ENCODE peak calls at places on chromosomes 11 and 22, in five cellular contexts. P is lower lobe of right lung; N is CD8-positive, alpha-beta T cell; J is esophagus squamous epithelium; X is keratinocyte. G is an unnamed sample.

GRCh38 chr22:19599626-19600243 is 75.5 kb upstream of the CLDN5 start:
- DNase-seq in P (no peak), N (no peak), J (no peak), X (no peak), G (no peak)

GRCh38 chr11:118217575-118217974 is 7.2 kb downstream of the JAML start:
- DNase-seq in P (no peak), N (no peak), J (no peak), X (no peak), G (no peak)

GRCh38 chr11:118042126-118042525 is 34.8 kb upstream of the TMPRSS4 start:
- DNase-seq in P (no peak), N (no peak), J (no peak), X (no peak), G (no peak)

GRCh38 chr22:44301039-44301438 is 11.7 kb downstream of the SHISAL1 start:
- DNase-seq in P (no peak), N (no peak), J (no peak), X (no peak), G (no peak)

GRCh38 chr11:105906517-105906916 is 115.5 kb downstream of the MSANTD4 start:
- DNase-seq in P (peak; percentile 24), N (no peak), J (no peak), X (no peak), G (no peak)

GRCh38 chr22:44337658-44338004 is 24.9 kb upstream of the SHISAL1 start:
- DNase-seq in P (no peak), N (no peak), J (no peak), X (no peak), G (peak; percentile 85)

GRCh38 chr11:57777969-57778317 is 16.3 kb downstream of the CTNND1 start:
- DNase-seq in P (no peak), N (no peak), J (no peak), X (no peak), G (no peak)

GRCh38 chr11:75421035-75421602 is 11.9 kb downstream of the KLHL35 start:
- DNase-seq in P (no peak), N (no peak), J (no peak), X (no peak), G (no peak)

GRCh38 chr11:128653828-128654231 is 40.0 kb upstream of the FLI1 start:
- DNase-seq in P (peak; percentile 79), N (no peak), J (no peak), X (no peak), G (peak; percentile 68)

GRCh38 chr11:64313491-64314145 is 3.7 kb downstream of the TRMT112 start:
- DNase-seq in P (no peak), N (no peak), J (no peak), X (no peak), G (no peak)

GRCh38 chr11:112584674-112585073 is 324.0 kb upstream of the PLET1 start:
- DNase-seq in P (no peak), N (no peak), J (no peak), X (no peak), G (no peak)

GRCh38 chr11:101436511-101437142 is 147.2 kb downstream of the TRPC6 start:
- DNase-seq in P (no peak), N (no peak), J (no peak), X (no peak), G (peak; percentile 61)

GRCh38 chr11:703515-703914 is 2.5 kb upstream of the EPS8L2 start:
- DNase-seq in P (no peak), N (no peak), J (no peak), X (no peak), G (no peak)

GRCh38 chr22:37510046-37510445 is 9.2 kb downstream of the CARD10 start:
- DNase-seq in P (no peak), N (no peak), J (no peak), X (no peak), G (no peak)

GRCh38 chr22:37508431-37508963 is 10.7 kb downstream of the CARD10 start:
- DNase-seq in P (no peak), N (no peak), J (no peak), X (no peak), G (no peak)

GRCh38 chr22:37509026-37509886 is 10.0 kb downstream of the CARD10 start:
- DNase-seq in P (no peak), N (no peak), J (no peak), X (no peak), G (no peak)

GRCh38 chr22:37514526-37515051 is 4.6 kb downstream of the CARD10 start:
- DNase-seq in P (no peak), N (no peak), J (no peak), X (no peak), G (no peak)

GRCh38 chr22:37511368-37512104 is 7.7 kb downstream of the CARD10 start:
- DNase-seq in P (no peak), N (no peak), J (no peak), X (no peak), G (no peak)
- H3K4me1 ChIP-seq in P (peaks cover 34% of the 10 kb centered on the region), N (no peaks in the 10 kb centered on the region), J (peaks cover 64% of the 10 kb centered on the region), X (peaks cover 40% of the 10 kb centered on the region), G (peaks cover 27% of the 10 kb centered on the region)

GRCh38 chr11:130166457-130166784 is 6.8 kb downstream of the ST14 start:
- DNase-seq in P (no peak), N (no peak), J (no peak), X (peak; percentile 92), G (peak; percentile 75)

GRCh38 chr11:130171534-130171933 is 12.0 kb downstream of the ST14 start:
- DNase-seq in P (no peak), N (no peak), J (no peak), X (no peak), G (no peak)

GRCh38 chr11:130170345-130170744 is 10.8 kb downstream of the ST14 start:
- DNase-seq in P (no peak), N (no peak), J (no peak), X (no peak), G (no peak)

GRCh38 chr11:130165601-130166456 is 6.2 kb downstream of the ST14 start:
- DNase-seq in P (no peak), N (no peak), J (no peak), X (no peak), G (no peak)

DNA sequence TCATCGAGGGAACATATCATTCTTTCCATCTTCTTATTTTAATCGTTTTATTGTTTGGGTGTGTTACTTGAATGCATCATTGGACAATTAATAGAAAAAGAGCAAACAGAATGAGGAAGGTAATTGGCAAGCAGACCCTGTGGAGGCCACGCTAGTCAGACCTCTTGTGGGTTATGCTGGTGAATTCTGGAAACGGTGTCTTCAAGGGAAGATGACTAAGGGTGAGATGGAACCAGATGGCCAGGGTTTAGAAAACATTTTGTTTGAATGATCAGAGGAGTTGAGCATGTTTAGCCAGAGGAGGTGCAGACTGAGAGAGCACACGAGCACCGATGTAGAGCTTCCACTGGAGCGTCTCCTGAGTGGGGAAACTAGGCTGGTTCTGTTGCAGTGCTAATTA is 8.5 kb downstream of the ST14 start:
- DNase-seq in P (no peak), N (no peak), J (no peak), X (no peak), G (no peak)
- H3K4me1 ChIP-seq in P (peaks cover 25% of the 10 kb centered on the region), N (no peaks in the 10 kb centered on the region), J (peaks cover 83% of the 10 kb centered on the region), X (peaks cover 40% of the 10 kb centered on the region), G (peaks cover 9% of the 10 kb centered on the region)

GRCh38 chr11:44016129-44016528 is 31.7 kb upstream of the ACCSL start:
- DNase-seq in P (no peak), N (no peak), J (no peak), X (no peak), G (peak; percentile 85)

GRCh38 chr11:44017443-44018126 is 30.2 kb upstream of the ACCSL start:
- DNase-seq in P (no peak), N (no peak), J (no peak), X (no peak), G (no peak)

GRCh38 chr11:44018127-44018521 is 29.7 kb upstream of the ACCSL start:
- DNase-seq in P (no peak), N (no peak), J (no peak), X (no peak), G (no peak)

GRCh38 chr11:44015624-44016007 is 32.2 kb upstream of the ACCSL start:
- DNase-seq in P (no peak), N (no peak), J (no peak), X (no peak), G (no peak)

GRCh38 chr11:44016546-44017442 is 31.0 kb upstream of the ACCSL start:
- DNase-seq in P (no peak), N (no peak), J (no peak), X (no peak), G (no peak)
- H3K4me1 ChIP-seq in P (peaks cover 10% of the 10 kb centered on the region), N (no peaks in the 10 kb centered on the region), J (peaks cover 14% of the 10 kb centered on the region), X (no peaks in the 10 kb centered on the region), G (peaks cover 52% of the 10 kb centered on the region)

GRCh38 chr11:95242990-95243590 is 12.1 kb upstream of the SESN3 start:
- DNase-seq in P (no peak), N (no peak), J (no peak), X (no peak), G (peak; percentile 62)

GRCh38 chr11:95239871-95240648 is 9.1 kb upstream of the SESN3 start:
- DNase-seq in P (no peak), N (no peak), J (no peak), X (no peak), G (no peak)

GRCh38 chr11:95241673-95242072 is 10.7 kb upstream of the SESN3 start:
- DNase-seq in P (no peak), N (no peak), J (no peak), X (no peak), G (no peak)

GRCh38 chr11:95243658-95244057 is 12.7 kb upstream of the SESN3 start:
- DNase-seq in P (no peak), N (no peak), J (no peak), X (no peak), G (no peak)

DNA sequence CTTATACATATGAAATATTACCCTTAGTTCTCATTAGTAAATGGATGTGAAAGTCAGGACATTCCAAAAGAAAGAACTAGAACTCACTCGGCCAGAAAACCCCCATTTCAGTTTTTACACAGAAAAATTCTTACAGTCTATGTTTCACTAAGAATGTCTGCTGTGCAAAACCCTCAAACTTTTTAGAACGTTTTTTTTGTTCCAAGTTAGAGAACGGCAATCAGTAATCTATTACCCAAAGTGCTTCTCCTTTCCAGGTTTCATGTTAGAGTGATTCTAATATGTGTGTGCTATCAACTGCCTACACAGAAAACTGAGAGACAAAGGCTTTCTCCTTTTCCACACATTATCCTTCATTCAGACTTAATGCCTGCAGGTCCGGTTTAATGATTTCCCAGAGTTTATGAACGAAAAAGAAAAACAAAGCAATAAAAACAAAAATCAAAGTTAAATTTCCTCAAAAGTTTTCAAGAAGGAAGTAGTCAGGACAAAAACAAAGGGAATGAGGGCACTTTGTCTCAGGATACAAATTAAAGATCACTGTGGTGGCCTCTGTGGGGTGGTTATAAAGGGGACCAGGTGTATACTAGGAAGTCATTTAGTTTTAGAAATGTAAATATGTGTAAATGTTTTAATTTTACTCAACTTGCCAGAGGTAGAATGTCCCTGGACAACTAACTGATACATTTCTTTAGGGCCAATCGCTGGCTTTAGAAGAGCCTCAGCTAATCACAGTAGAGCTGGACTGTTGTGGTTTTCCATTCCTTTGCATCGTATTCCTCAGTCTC is 11.4 kb upstream of the SESN3 start:
- DNase-seq in P (no peak), N (no peak), J (no peak), X (no peak), G (no peak)
- H3K4me1 ChIP-seq in P (peaks cover 6% of the 10 kb centered on the region), N (no peaks in the 10 kb centered on the region), J (peaks cover 25% of the 10 kb centered on the region), X (peaks cover 22% of the 10 kb centered on the region), G (peaks cover 8% of the 10 kb centered on the region)

GRCh38 chr11:83681045-83681781 is 395.0 kb upstream of the CCDC90B start:
- DNase-seq in P (no peak), N (no peak), J (no peak), X (no peak), G (no peak)
- H3K4me1 ChIP-seq in P (no peaks in the 10 kb centered on the region), N (no peaks in the 10 kb centered on the region), J (peaks cover 20% of the 10 kb centered on the region), X (no peaks in the 10 kb centered on the region), G (no peaks in the 10 kb centered on the region)

G was measured in adipocyte.